ENCODE peak calls at places on chromosomes 13 and 19, in eight cellular contexts. X is adrenal gland, G is transverse colon, V is gastrocnemius medialis, M is ovary, Y is heart left ventricle, K is stomach, Q is esophagus muscularis mucosa. Z is an unnamed sample. For H3K27me3, the result is how much of the 10 kb centered on the place peaks cover.

GRCh38 chr13:51519839-51520238 is 64.4 kb upstream of the WDFY2 start:
- DNase-seq in X (no peak), G (no peak), V (no peak), M (no peak), Y (no peak), K (no peak), Q (no peak), Z (no peak)

GRCh38 chr13:93455881-93456280 is 229.3 kb downstream of the GPC6 start:
- DNase-seq in X (no peak), G (no peak), V (no peak), M (no peak), Y (no peak), K (no peak), Q (no peak), Z (no peak)

GRCh38 chr19:44747739-44748425 is 626 bp upstream of the BCL3 start:
- DNase-seq in X (peak), G (peak), V (peak), M (peak), Y (peak), K (peak), Q (no peak), Z (no peak)

GRCh38 chr13:36766295-36766694 is 52.7 kb upstream of the RFXAP start:
- DNase-seq in X (no peak), G (no peak), V (no peak), M (no peak), Y (no peak), K (no peak), Q (no peak), Z (no peak)

GRCh38 chr13:18212873-18213272 is 968.8 kb downstream of the TUBA3C start:
- DNase-seq in X (no peak), G (no peak), V (peak), M (no peak), Y (no peak), K (no peak), Q (no peak), Z (peak)

GRCh38 chr19:48859711-48860572 is 8.5 kb downstream of the PLEKHA4 start:
- DNase-seq in X (no peak), G (no peak), V (no peak), M (no peak), Y (peak), K (no peak), Q (no peak), Z (no peak)

GRCh38 chr19:15936950-15937349 is 2.6 kb upstream of the CYP4F11 start:
- DNase-seq in X (no peak), G (no peak), V (no peak), M (no peak), Y (no peak), K (no peak), Q (peak), Z (no peak)

GRCh38 chr19:49859838-49860715 is 7.3 kb downstream of the PNKP start:
- DNase-seq in X (peak), G (no peak), V (no peak), M (no peak), Y (no peak), K (no peak), Q (no peak), Z (no peak)

GRCh38 chr13:84563611-84564010 is 681.3 kb upstream of the SLITRK1 start:
- DNase-seq in X (no peak), G (no peak), V (no peak), M (no peak), Y (no peak), K (no peak), Q (no peak), Z (no peak)

GRCh38 chr19:49846408-49846807 is 4.6 kb upstream of the PTOV1 start:
- DNase-seq in X (no peak), G (no peak), V (no peak), M (no peak), Y (no peak), K (no peak), Q (no peak), Z (no peak)

GRCh38 chr13:41700790-41701310 is 243.5 kb downstream of the RGCC start:
- DNase-seq in X (peak), G (no peak), V (no peak), M (no peak), Y (peak), K (no peak), Q (no peak), Z (no peak)

GRCh38 chr13:80082396-80083096 is 258.4 kb downstream of the SPRY2 start:
- DNase-seq in X (no peak), G (no peak), V (no peak), M (no peak), Y (no peak), K (no peak), Q (no peak), Z (no peak)

GRCh38 chr13:52652170-52652979 is at the start of gene SUGT1:
- DNase-seq in X (peak), G (peak), V (peak), M (peak), Y (peak), K (peak), Q (peak), Z (peak)

GRCh38 chr19:35208121-35208520 is 20.4 kb downstream of the FAM187B start:
- DNase-seq in X (no peak), G (no peak), V (no peak), M (no peak), Y (no peak), K (no peak), Q (no peak), Z (no peak)

GRCh38 chr19:23420824-23421223 is 25.6 kb upstream of the ZNF91 start:
- DNase-seq in X (no peak), G (no peak), V (no peak), M (no peak), Y (no peak), K (no peak), Q (no peak), Z (no peak)

GRCh38 chr19:35986664-35987570 is 8.1 kb upstream of the SDHAF1 start:
- DNase-seq in X (no peak), G (peak), V (no peak), M (no peak), Y (peak), K (no peak), Q (no peak), Z (no peak)

GRCh38 chr19:35911790-35912189 is 3.7 kb upstream of the TYROBP start:
- DNase-seq in X (no peak), G (no peak), V (no peak), M (no peak), Y (no peak), K (peak), Q (no peak), Z (no peak)

GRCh38 chr13:90055121-90055520 is 1292.4 kb upstream of the MIR17HG start:
- DNase-seq in X (no peak), G (no peak), V (no peak), M (no peak), Y (no peak), K (no peak), Q (no peak), Z (no peak)

GRCh38 chr19:51372649-51373504 is at the start of gene NKG7:
- DNase-seq in X (no peak), G (no peak), V (no peak), M (no peak), Y (no peak), K (no peak), Q (no peak), Z (no peak)

GRCh38 chr19:27795369-27795768 is 1417.6 kb downstream of the UQCRFS1 start:
- DNase-seq in X (no peak), G (no peak), V (no peak), M (no peak), Y (no peak), K (no peak), Q (no peak), Z (no peak)
- H3K4me3 ChIP-seq in X (no peak), G (no peak), V (no peak), M (peak), Y (no peak), K (no peak), Q (no peak), Z (no peak)

DNA sequence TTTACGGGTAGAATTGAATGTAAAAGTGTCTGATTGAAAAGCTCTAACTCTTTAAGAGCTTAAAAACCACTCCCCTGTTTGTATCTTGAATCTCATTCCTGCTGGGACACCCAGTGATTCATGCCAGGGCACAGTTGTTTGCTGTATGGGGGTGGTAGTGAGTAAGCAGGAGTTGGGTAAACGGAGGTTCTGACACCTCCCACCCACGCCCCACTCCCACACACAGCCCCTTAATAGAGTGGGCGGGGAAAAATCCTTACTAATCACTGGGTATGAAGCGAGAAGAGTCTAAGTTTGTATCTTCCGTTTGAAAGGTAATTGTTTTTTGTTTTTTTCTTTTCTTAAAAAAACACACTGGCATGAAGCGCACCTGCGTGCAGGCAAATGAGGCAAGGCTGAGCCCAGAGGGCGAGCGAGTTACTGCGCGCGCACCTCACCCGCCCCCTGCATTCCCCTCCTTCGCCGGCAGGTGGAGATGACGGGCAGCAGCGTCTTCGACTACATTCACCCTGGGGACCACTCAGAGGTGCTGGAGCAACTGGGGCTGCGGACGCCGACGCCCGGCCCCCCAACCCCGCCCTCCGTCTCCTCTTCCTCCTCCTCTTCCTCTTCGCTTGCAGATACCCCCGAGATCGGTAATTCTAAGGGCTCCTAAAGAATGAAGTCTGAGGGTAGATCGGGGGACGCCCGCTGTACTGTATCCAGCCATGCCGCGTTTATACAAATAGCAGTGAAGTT is 12.8 kb downstream of the TMEM160 start:
- DNase-seq in X (peak), G (peak), V (peak), M (peak), Y (peak), K (peak), Q (peak), Z (peak)
- TF ChIP-seq POLR2A in X (peak), G (peak), V (no peak), M (no peak), Y (no peak), K (no peak), Q (no peak), Z (no peak)

GRCh38 chr19:47417107-47417745 is 2.1 kb downstream of the MEIS3 start:
- DNase-seq in X (no peak), G (no peak), V (no peak), M (no peak), Y (no peak), K (no peak), Q (no peak), Z (no peak)
- H3K27me3 ChIP-seq in X (under half), G (half or more), V (half or more), M (under half), Y (half or more), K (half or more), Q (half or more), Z (half or more)

GRCh38 chr19:42285988-42286348 is 16.0 kb upstream of the PRR19 start:
- DNase-seq in X (peak), G (no peak), V (no peak), M (no peak), Y (no peak), K (no peak), Q (no peak), Z (no peak)
- H3K4me3 ChIP-seq in X (no peak), G (peak), V (no peak), M (peak), Y (peak), K (peak), Q (peak), Z (no peak)

GRCh38 chr19:1104452-1105216 is 840 bp downstream of the GPX4 start:
- DNase-seq in X (peak), G (peak), V (peak), M (peak), Y (peak), K (peak), Q (no peak), Z (peak)
- TF ChIP-seq POLR2A in X (peak), G (no peak), V (peak), M (no peak), Y (no peak), K (no peak), Q (no peak), Z (no peak)

DNA sequence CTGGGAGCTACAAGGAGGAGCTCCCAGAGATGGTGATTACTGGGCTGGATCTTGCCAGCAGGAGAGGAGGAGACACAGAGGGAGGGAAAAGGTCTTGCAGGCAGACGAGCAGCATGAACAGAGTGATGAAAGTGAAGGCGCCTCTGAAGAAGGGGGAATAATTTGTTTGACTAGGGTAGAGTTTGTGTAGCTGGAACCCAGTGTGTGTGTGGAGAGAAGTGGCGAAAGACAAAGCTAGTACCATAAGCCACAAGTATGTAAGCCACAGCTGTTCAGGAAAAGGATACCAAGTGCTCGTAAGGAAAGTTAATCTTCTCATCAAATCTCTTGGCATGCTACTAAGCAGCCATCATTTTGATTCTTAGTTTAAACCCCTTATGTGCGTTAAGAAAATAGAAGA is 5.4 kb downstream of the FLT1 start:
- DNase-seq in X (no peak), G (no peak), V (no peak), M (no peak), Y (no peak), K (no peak), Q (peak), Z (no peak)
- H3K27me3 ChIP-seq in X (under half), G (half or more), V (under half), M (under half), Y (under half), K (under half), Q (half or more), Z (under half)

GRCh38 chr13:46666727-46667456 is 113.9 kb downstream of the LRCH1 start:
- DNase-seq in X (no peak), G (no peak), V (no peak), M (no peak), Y (no peak), K (no peak), Q (no peak), Z (no peak)

GRCh38 chr13:46665630-46666482 is 112.9 kb downstream of the LRCH1 start:
- DNase-seq in X (no peak), G (no peak), V (no peak), M (no peak), Y (no peak), K (no peak), Q (no peak), Z (no peak)

GRCh38 chr13:46667687-46668281 is 114.8 kb downstream of the LRCH1 start:
- DNase-seq in X (no peak), G (no peak), V (no peak), M (no peak), Y (no peak), K (no peak), Q (no peak), Z (no peak)

GRCh38 chr13:46668906-46669525 is 116.0 kb downstream of the LRCH1 start:
- DNase-seq in X (no peak), G (no peak), V (no peak), M (no peak), Y (no peak), K (no peak), Q (no peak), Z (no peak)

GRCh38 chr13:46668302-46668720 is 115.3 kb downstream of the LRCH1 start:
- DNase-seq in X (peak), G (no peak), V (peak), M (peak), Y (peak), K (no peak), Q (no peak), Z (peak)
- H3K4me3 ChIP-seq in X (no peak), G (peak), V (no peak), M (peak), Y (peak), K (no peak), Q (no peak), Z (no peak)

GRCh38 chr19:1566392-1567115 is 1.6 kb downstream of the MEX3D start:
- DNase-seq in X (peak), G (peak), V (no peak), M (peak), Y (peak), K (peak), Q (no peak), Z (peak)
- TF ChIP-seq POLR2A in X (peak), G (peak), V (no peak), M (peak), Y (no peak), K (no peak), Q (no peak), Z (peak)

GRCh38 chr13:25846227-25846984 is 205.4 kb downstream of the SHISA2 start:
- DNase-seq in X (no peak), G (no peak), V (no peak), M (no peak), Y (no peak), K (no peak), Q (no peak), Z (no peak)

GRCh38 chr13:25844559-25845434 is 207.0 kb downstream of the SHISA2 start:
- DNase-seq in X (no peak), G (no peak), V (no peak), M (no peak), Y (no peak), K (no peak), Q (no peak), Z (no peak)

GRCh38 chr13:25848822-25849740 is 202.7 kb downstream of the SHISA2 start:
- DNase-seq in X (no peak), G (no peak), V (no peak), M (no peak), Y (no peak), K (no peak), Q (no peak), Z (no peak)

GRCh38 chr13:25847635-25848616 is 203.9 kb downstream of the SHISA2 start:
- DNase-seq in X (no peak), G (peak), V (no peak), M (no peak), Y (no peak), K (no peak), Q (no peak), Z (no peak)

GRCh38 chr13:25847145-25847544 is 204.7 kb downstream of the SHISA2 start:
- DNase-seq in X (no peak), G (no peak), V (no peak), M (no peak), Y (no peak), K (no peak), Q (no peak), Z (no peak)
- H3K27me3 ChIP-seq in X (under half), G (under half), V (under half), M (under half), Y (under half), K (under half), Q (under half), Z (under half)

Z was measured in tibial nerve.